ENCODE peak calls at places on chromosome 1, in four cellular contexts. R, E, I and D are unnamed samples.

GRCh38 chr1:235011064-235011598 is 117.5 kb downstream of the TOMM20 start:
- DNase-seq in R (no peak), E (no peak), I (no peak), D (no peak)

GRCh38 chr1:196654271-196654670 is 2.4 kb downstream of the CFH start:
- DNase-seq in R (no peak), E (no peak), I (no peak), D (no peak)

GRCh38 chr1:204885790-204886189 is 15.1 kb downstream of the NFASC start:
- DNase-seq in R (peak), E (no peak), I (no peak), D (no peak)

GRCh38 chr1:91650764-91651163 is 150.1 kb downstream of the CDC7 start:
- DNase-seq in R (peak), E (no peak), I (peak), D (peak)

GRCh38 chr1:198680174-198680871 is 41.5 kb downstream of the PTPRC start:
- DNase-seq in R (no peak), E (no peak), I (no peak), D (no peak)

GRCh38 chr1:214372092-214372491 is 91.1 kb downstream of the SMYD2 start:
- DNase-seq in R (no peak), E (no peak), I (no peak), D (no peak)

GRCh38 chr1:2801046-2801445 is 447 bp downstream of the TTC34 start:
- DNase-seq in R (no peak), E (no peak), I (no peak), D (no peak)

GRCh38 chr1:85718678-85719340 is 10.6 kb upstream of the ZNHIT6 start:
- DNase-seq in R (no peak), E (no peak), I (no peak), D (no peak)

GRCh38 chr1:4851666-4852065 is 197.3 kb downstream of the AJAP1 start:
- DNase-seq in R (no peak), E (no peak), I (no peak), D (no peak)